ENCODE peak calls at places on chromosome 21, in six cellular contexts. D is esophagus muscularis mucosa; A is small intestine; F is CD8-positive, alpha-beta memory T cell; Y is tibial artery; G is tibial nerve. K is an unnamed sample. For H3K4me1, the result is how much of the 10 kb centered on the place peaks cover.

GRCh38 chr21:29299046-29299905 is 554 bp downstream of the BACH1 start:
- DNase-seq in D (peak), A (peak), G (peak), F (peak), Y (peak), K (peak)

GRCh38 chr21:19695796-19696195 is 1292.2 kb upstream of the TMPRSS15 start:
- DNase-seq in F (no peak), D (no peak), G (no peak), Y (no peak), A (no peak), K (no peak)

GRCh38 chr21:14273736-14274538 is 58.0 kb downstream of the RBM11 start:
- DNase-seq in A (peak), D (no peak), Y (peak), G (no peak), F (no peak), K (no peak)

GRCh38 chr21:36959020-36959835 is 7.2 kb downstream of the HLCS start:
- DNase-seq in A (no peak), F (no peak), Y (no peak), D (no peak), G (no peak), K (no peak)

GRCh38 chr21:46304955-46305354 is 18.7 kb downstream of the C21orf58 start:
- DNase-seq in D (no peak), F (no peak), Y (no peak), G (no peak), A (peak), K (no peak)

GRCh38 chr21:25273945-25274344 is 333.3 kb downstream of the MRPL39 start:
- DNase-seq in Y (no peak), F (no peak), D (no peak), A (no peak), G (no peak), K (no peak)

GRCh38 chr21:32306021-32306780 is 7.5 kb downstream of the MRAP start:
- DNase-seq in D (no peak), G (no peak), Y (no peak), A (no peak), F (no peak), K (no peak)

GRCh38 chr21:17925000-17925610 is 105.9 kb upstream of the C21orf91 start:
- DNase-seq in Y (no peak), G (peak), A (peak), F (peak), D (no peak), K (peak)

GRCh38 chr21:35963920-35964451 is 96.3 kb downstream of the SETD4 start:
- DNase-seq in G (no peak), F (no peak), D (no peak), Y (no peak), A (no peak), K (no peak)

GRCh38 chr21:15729674-15730483 is at the start of gene USP25:
- DNase-seq in D (peak), F (peak), Y (peak), G (peak), A (peak), K (peak)

GRCh38 chr21:28375708-28376385 is 616.8 kb downstream of the LTN1 start:
- DNase-seq in A (peak), F (no peak), Y (no peak), D (no peak), G (no peak), K (no peak)

GRCh38 chr21:14613496-14613895 is 67.4 kb upstream of the SAMSN1 start:
- DNase-seq in G (no peak), A (no peak), F (no peak), Y (no peak), D (no peak), K (no peak)

GRCh38 chr21:14120091-14120734 is 90.5 kb downstream of the LIPI start:
- DNase-seq in G (peak), A (peak), F (no peak), D (no peak), Y (no peak), K (no peak)

GRCh38 chr21:17829472-17829871 is 10.3 kb upstream of the C21orf91 start:
- DNase-seq in G (no peak), F (no peak), A (no peak), D (no peak), Y (no peak), K (no peak)

GRCh38 chr21:14675774-14676530 is 129.8 kb upstream of the SAMSN1 start:
- DNase-seq in Y (no peak), D (no peak), G (no peak), A (peak), F (no peak), K (no peak)

GRCh38 chr21:17466166-17466565 is 46.7 kb upstream of the CXADR start:
- DNase-seq in A (peak), F (no peak), D (no peak), Y (no peak), G (no peak), K (no peak)

GRCh38 chr21:42234464-42235241 is 15.7 kb downstream of the ABCG1 start:
- DNase-seq in G (no peak), D (no peak), A (peak), F (peak), Y (peak), K (peak)

GRCh38 chr21:42232176-42232825 is 13.4 kb downstream of the ABCG1 start:
- DNase-seq in G (no peak), Y (no peak), F (no peak), D (no peak), A (peak), K (no peak)

GRCh38 chr21:42235593-42235992 is 16.7 kb downstream of the ABCG1 start:
- DNase-seq in F (no peak), D (no peak), A (no peak), G (no peak), Y (no peak), K (no peak)

GRCh38 chr21:42233067-42233981 is 14.4 kb downstream of the ABCG1 start:
- DNase-seq in D (peak), F (peak), Y (peak), G (peak), A (peak), K (peak)

DNA sequence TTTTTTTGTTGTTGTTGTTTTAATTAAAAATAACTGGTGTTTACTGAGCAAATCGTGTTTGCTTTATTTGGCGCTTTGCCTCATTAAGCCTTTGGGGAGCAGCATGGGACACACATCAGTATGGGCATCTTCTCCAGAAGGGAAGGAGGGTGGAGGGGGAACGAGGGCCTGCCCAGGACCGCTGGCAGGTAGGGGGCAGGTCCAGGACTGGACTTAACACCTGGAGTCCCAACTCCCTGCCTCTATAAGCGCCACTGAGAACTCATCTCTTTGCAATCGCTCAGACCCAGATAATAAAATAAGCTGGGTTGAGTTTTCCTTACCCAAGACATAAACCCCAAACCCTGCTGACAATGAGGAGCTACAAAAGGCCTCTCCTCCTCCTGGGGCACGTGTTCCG is 15.1 kb downstream of the ABCG1 start:
- DNase-seq in D (no peak), G (no peak), F (no peak), A (peak), Y (no peak), K (no peak)
- H3K4me1 ChIP-seq in D (half or more), G (half or more), F (half or more), A (under half), Y (under half), K (half or more)

DNA sequence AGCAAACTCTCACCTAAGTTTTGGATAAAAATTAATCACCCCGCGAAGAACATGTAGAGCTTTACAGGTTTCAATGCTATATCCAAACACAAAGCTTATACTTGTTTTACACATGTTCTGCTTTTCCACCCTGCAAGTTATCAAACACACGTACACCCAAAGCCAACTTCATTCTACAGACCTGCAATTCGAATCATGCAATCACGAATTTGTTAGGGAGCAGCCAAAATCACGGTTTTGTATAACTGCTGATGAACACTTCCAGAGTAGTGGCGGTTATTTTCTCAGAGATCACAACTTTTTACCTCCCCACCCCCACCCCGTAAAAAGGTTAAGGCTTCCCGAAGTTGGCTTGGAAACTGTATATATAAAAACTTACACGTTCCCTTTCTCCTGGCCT is 1.4 kb downstream of the HMGN1 start:
- DNase-seq in A (peak), D (no peak), Y (no peak), G (no peak), F (no peak), K (no peak)
- H3K27ac ChIP-seq in A (peak), D (peak), Y (peak), G (peak), F (peak), K (peak)

GRCh38 chr21:33418686-33419085 is 15.5 kb downstream of the IFNGR2 start:
- DNase-seq in D (no peak), G (peak), F (no peak), Y (peak), A (no peak), K (no peak)

GRCh38 chr21:33411949-33412430 is 8.8 kb downstream of the IFNGR2 start:
- DNase-seq in F (no peak), Y (no peak), G (no peak), D (no peak), A (peak), K (no peak)

GRCh38 chr21:33414926-33415325 is 11.7 kb downstream of the IFNGR2 start:
- DNase-seq in D (no peak), F (no peak), Y (no peak), A (no peak), G (no peak), K (no peak)

GRCh38 chr21:33412832-33413519 is 9.8 kb downstream of the IFNGR2 start:
- DNase-seq in Y (no peak), G (no peak), A (peak), D (no peak), F (no peak), K (no peak)

GRCh38 chr21:33414068-33414467 is 10.9 kb downstream of the IFNGR2 start:
- DNase-seq in A (no peak), D (no peak), Y (no peak), F (no peak), G (no peak), K (no peak)
- H3K4me1 ChIP-seq in A (under half), D (under half), Y (under half), F (under half), G (under half), K (under half)

DNA sequence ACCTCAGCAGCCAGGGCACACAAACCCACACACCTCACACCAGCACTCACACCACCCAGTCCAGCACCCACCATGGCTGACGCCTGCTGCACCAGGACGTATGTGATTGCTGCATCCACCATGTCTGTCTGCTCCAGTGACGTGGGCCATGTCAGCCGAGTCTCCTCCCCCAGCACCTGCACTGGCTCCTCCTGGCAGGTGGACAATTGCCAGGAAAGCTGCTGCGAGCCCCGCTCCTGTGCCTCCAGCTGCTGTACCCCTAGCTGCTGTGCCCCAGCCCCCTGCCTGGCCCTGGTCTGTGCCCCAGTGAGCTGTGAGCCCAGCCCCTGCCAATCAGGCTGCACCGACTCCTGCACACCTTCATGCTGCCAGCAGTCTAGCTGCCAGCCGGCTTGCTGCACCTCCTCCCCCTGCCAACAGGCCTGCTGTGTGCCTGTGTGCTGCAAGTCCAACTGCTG is at the start of gene KRTAP10-8:
- DNase-seq in F (no peak), A (no peak), D (no peak), Y (no peak), G (no peak), K (no peak)
- H3K27ac ChIP-seq in F (no peak), A (no peak), D (no peak), Y (no peak), G (no peak), K (no peak)

DNA sequence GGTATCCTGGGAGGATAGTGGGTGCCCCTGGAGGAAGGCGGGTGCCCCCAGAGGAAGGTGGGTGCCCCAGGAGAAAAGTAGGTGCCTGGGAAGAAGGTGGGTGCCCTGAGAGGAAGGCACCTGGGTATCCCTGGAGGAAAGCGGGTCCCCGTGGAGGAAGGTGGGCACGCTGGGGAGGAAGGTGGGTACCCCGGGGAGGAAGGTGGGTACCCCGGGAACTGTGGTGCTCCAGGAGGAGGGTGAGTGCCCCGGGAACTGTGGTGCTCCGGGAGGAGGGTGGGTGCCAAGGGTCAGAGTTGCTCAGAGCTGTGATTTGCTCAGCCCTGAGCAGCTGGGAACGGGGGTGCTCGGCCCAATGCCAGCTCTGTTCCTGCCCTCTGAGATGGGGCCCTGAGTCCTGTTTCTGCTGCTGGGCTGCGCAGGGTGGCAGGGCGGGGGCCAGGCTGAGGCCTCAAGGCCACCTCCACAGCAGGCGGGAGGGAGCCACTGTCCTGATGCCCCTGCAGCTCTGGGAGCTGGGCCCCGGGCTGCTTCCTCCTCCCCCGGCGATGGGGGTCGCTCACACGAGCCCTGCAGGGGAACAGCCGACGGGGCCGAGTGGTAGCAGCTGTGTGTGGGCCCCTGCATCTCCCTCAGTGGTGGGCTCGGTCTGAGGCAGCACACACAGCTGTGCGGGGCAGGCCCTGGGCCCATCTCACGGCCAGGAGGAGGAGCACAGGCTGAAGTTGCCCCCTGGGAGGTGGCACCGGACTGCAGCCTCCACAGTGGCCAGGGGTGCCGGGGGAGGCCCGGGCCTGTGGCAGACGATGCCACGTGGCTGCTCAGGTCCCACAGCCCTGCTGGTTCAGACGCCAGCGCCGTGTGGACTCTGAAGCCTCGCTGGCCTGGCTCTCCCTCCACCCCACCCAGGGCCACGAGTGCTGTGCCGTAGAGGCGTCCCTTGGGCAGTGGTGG is 57.4 kb downstream of the SLX9 start:
- DNase-seq in D (no peak), G (no peak), F (no peak), A (no peak), Y (peak), K (no peak)
- H3K4me1 ChIP-seq in D (half or more), G (under half), F (under half), A (under half), Y (under half), K (under half)

DNA sequence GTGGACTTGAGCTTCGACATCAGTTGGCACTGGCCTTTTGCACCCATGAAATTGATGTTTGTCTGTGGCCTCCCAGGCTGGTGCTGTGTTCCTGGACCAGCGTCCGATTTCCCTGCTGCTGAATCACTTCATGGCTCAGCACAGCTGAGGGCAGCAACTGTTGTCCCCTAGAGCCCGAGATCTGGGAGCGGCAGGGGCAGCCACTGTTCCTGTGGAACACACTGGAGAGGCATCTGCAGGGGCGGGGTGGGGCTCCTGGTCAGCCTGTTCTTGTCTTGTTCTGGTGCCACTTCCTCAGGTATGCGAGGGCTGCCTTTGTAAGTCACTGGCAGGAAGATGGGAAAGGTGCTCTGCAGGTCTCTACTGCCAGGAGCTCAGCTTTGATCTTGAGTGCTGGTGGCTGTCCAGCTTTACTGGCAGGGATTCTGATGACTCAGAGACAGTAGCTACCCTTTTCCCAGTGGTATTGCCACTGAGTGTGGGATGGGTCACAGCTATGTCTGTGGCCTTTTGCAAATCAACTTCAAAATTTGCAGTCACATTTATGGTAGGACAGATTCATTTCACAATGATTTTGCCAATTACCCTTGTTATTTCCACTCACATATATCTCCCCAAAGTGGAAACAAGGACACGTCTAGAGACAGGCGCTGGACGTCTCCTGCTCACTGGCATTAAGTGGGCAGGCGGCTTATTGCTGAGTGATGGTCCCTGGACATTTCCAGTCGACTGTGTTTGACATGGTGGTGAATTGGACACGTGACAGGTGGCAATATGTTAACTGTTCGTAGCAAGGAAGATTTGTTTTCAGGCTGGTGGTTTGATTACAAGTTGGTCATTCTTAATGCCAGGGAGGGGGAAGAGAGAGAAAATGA is 15.3 kb downstream of the AGPAT3 start:
- DNase-seq in A (peak), G (no peak), Y (peak), F (no peak), D (no peak), K (no peak)
- H3K27ac ChIP-seq in A (peak), G (no peak), Y (no peak), F (no peak), D (no peak), K (no peak)

GRCh38 chr21:44301961-44302406 is 2.1 kb downstream of the PFKL start:
- DNase-seq in A (peak), D (no peak), F (no peak), Y (no peak), G (no peak), K (no peak)

GRCh38 chr21:44303490-44303981 is 3.7 kb downstream of the PFKL start:
- DNase-seq in A (peak), F (no peak), G (no peak), D (no peak), Y (no peak), K (no peak)

GRCh38 chr21:44305691-44306090 is 5.8 kb downstream of the PFKL start:
- DNase-seq in F (no peak), A (no peak), Y (no peak), D (no peak), G (no peak), K (no peak)

GRCh38 chr21:44304846-44305245 is 5.0 kb downstream of the PFKL start:
- DNase-seq in G (peak), Y (no peak), F (no peak), D (no peak), A (peak), K (no peak)

GRCh38 chr21:44304041-44304738 is 4.3 kb downstream of the PFKL start:
- DNase-seq in G (no peak), A (peak), F (no peak), Y (no peak), D (no peak), K (no peak)
- H3K4me1 ChIP-seq in G (half or more), A (under half), F (under half), Y (under half), D (half or more), K (under half)

GRCh38 chr21:34537838-34538237 is 25.8 kb upstream of the KCNE1 start:
- DNase-seq in F (no peak), A (no peak), D (no peak), Y (no peak), G (no peak), K (no peak)

GRCh38 chr21:34536311-34536710 is 24.3 kb upstream of the KCNE1 start:
- DNase-seq in G (no peak), F (no peak), Y (no peak), D (no peak), A (no peak), K (no peak)

GRCh38 chr21:34535886-34536285 is 23.9 kb upstream of the KCNE1 start:
- DNase-seq in Y (no peak), F (no peak), G (no peak), A (no peak), D (no peak), K (no peak)

GRCh38 chr21:34534522-34534921 is 22.5 kb upstream of the KCNE1 start:
- DNase-seq in F (no peak), D (no peak), Y (no peak), A (no peak), G (no peak), K (no peak)

GRCh38 chr21:34536820-34537219 is 24.8 kb upstream of the KCNE1 start:
- DNase-seq in D (no peak), G (no peak), F (no peak), A (peak), Y (no peak), K (no peak)
- H3K27ac ChIP-seq in D (no peak), G (peak), F (no peak), A (no peak), Y (no peak), K (no peak)

GRCh38 chr21:41873005-41873404 is 6.1 kb downstream of the PRDM15 start:
- DNase-seq in F (no peak), D (no peak), Y (no peak), G (no peak), A (no peak), K (no peak)

GRCh38 chr21:41869771-41870170 is 9.4 kb downstream of the PRDM15 start:
- DNase-seq in A (no peak), F (no peak), D (no peak), Y (no peak), G (no peak), K (no peak)

GRCh38 chr21:41873426-41873825 is 5.7 kb downstream of the PRDM15 start:
- DNase-seq in D (no peak), A (no peak), Y (no peak), F (no peak), G (no peak), K (no peak)

GRCh38 chr21:41874611-41875010 is 4.5 kb downstream of the PRDM15 start:
- DNase-seq in F (no peak), A (no peak), G (no peak), D (no peak), Y (no peak), K (no peak)

GRCh38 chr21:41871302-41872030 is 7.7 kb downstream of the PRDM15 start:
- DNase-seq in F (no peak), A (no peak), D (no peak), Y (no peak), G (no peak), K (no peak)
- H3K4me1 ChIP-seq in F (under half), A (under half), D (under half), Y (under half), G (under half), K (under half)

K was measured in effector memory CD4-positive, alpha-beta T cell.